ENCODE peak calls at places on chromosomes 11 and 22, in four cellular contexts. Z, A, F and W are unnamed samples.

GRCh38 chr22:30286813-30287625 is 2.3 kb downstream of the CASTOR1 start:
- DNase-seq in Z (peak), A (peak), F (peak), W (peak)

GRCh38 chr11:61776561-61777075 is 15.8 kb downstream of the TMEM258 start:
- DNase-seq in Z (peak), A (no peak), F (peak), W (peak)

GRCh38 chr11:118224512-118225180 is at the start of gene JAML:
- DNase-seq in Z (no peak), A (no peak), F (no peak), W (no peak)

GRCh38 chr22:39901519-39902146 is 749 bp downstream of the GRAP2 start:
- DNase-seq in Z (no peak), A (no peak), F (no peak), W (no peak)

GRCh38 chr22:29580200-29580810 is 608 bp downstream of the NIPSNAP1 start:
- DNase-seq in Z (no peak), A (peak), F (no peak), W (no peak)

GRCh38 chr11:34266987-34267386 is 90.8 kb downstream of the ABTB2 start:
- DNase-seq in Z (peak), A (no peak), F (no peak), W (no peak)

GRCh38 chr22:30667092-30667485 is 586 bp downstream of the DUSP18 start:
- DNase-seq in Z (peak), A (no peak), F (no peak), W (no peak)

GRCh38 chr11:78061921-78062311 is 1.7 kb upstream of the THRSP start:
- DNase-seq in Z (peak), A (no peak), F (no peak), W (no peak)

GRCh38 chr11:111938687-111939160 is 1.6 kb downstream of the DIXDC1 start:
- DNase-seq in Z (peak), A (peak), F (peak), W (no peak)

GRCh38 chr11:1478011-1478410 is 8.6 kb downstream of the MOB2 start:
- DNase-seq in Z (no peak), A (no peak), F (no peak), W (no peak)

GRCh38 chr11:29319231-29319630 is 697.6 kb downstream of the KCNA4 start:
- DNase-seq in Z (no peak), A (no peak), F (no peak), W (no peak)

GRCh38 chr11:122209619-122210377 is 93.8 kb upstream of the BLID start:
- DNase-seq in Z (peak), A (no peak), F (no peak), W (no peak)

GRCh38 chr11:94550513-94550912 is 6.8 kb downstream of the FUT4 start:
- DNase-seq in Z (no peak), A (no peak), F (no peak), W (no peak)

GRCh38 chr22:49586244-49586748 is 241.4 kb downstream of the BRD1 start:
- DNase-seq in Z (no peak), A (no peak), F (no peak), W (no peak)

GRCh38 chr11:128928400-128928799 is 14.3 kb downstream of the TP53AIP1 start:
- DNase-seq in Z (no peak), A (no peak), F (no peak), W (no peak)

GRCh38 chr11:74010306-74010981 is 1.6 kb upstream of the UCP3 start:
- DNase-seq in Z (no peak), A (no peak), F (no peak), W (no peak)

GRCh38 chr22:40187389-40187788 is 9.7 kb downstream of the TNRC6B start:
- DNase-seq in Z (no peak), A (no peak), F (no peak), W (no peak)

GRCh38 chr11:75602916-75603315 is 40.9 kb downstream of the SERPINH1 start:
- DNase-seq in Z (peak), A (no peak), F (no peak), W (no peak)

GRCh38 chr11:26048271-26048670 is 283.7 kb upstream of the ANO3 start:
- DNase-seq in Z (peak), A (no peak), F (no peak), W (no peak)

GRCh38 chr22:39530692-39531331 is 1.7 kb downstream of the RPS19BP1 start:
- DNase-seq in Z (peak), A (no peak), F (no peak), W (no peak)

GRCh38 chr11:68128682-68129327 is 7.6 kb upstream of the CHKA start:
- DNase-seq in Z (peak), A (no peak), F (no peak), W (no peak)

GRCh38 chr11:128776434-128777284 is 82.8 kb downstream of the FLI1 start:
- DNase-seq in Z (peak), A (peak), F (no peak), W (no peak)

GRCh38 chr11:128451651-128452470 is 135.5 kb downstream of the ETS1 start:
- DNase-seq in Z (peak), A (no peak), F (peak), W (no peak)

GRCh38 chr11:10975287-10975721 is 117.5 kb upstream of the ZBED5 start:
- DNase-seq in Z (no peak), A (no peak), F (peak), W (peak)

GRCh38 chr11:31450841-31451240 is 58.6 kb downstream of the IMMP1L start:
- DNase-seq in Z (no peak), A (no peak), F (no peak), W (no peak)

GRCh38 chr11:76327756-76328388 is 53.1 kb downstream of the THAP12 start:
- DNase-seq in Z (no peak), A (no peak), F (no peak), W (no peak)

GRCh38 chr22:49948958-49949913 is 11.3 kb upstream of the PIM3 start:
- DNase-seq in Z (no peak), A (no peak), F (peak), W (no peak)

GRCh38 chr11:9615031-9615451 is 41.6 kb downstream of the WEE1 start:
- DNase-seq in Z (no peak), A (peak), F (no peak), W (no peak)

GRCh38 chr11:77752518-77752917 is 68.0 kb downstream of the RSF1 start:
- DNase-seq in Z (no peak), A (no peak), F (no peak), W (no peak)

GRCh38 chr11:118305726-118306125 is 1.2 kb downstream of the CD3E start:
- DNase-seq in Z (no peak), A (no peak), F (no peak), W (no peak)

GRCh38 chr11:121112498-121113455 is 11.7 kb downstream of the TECTA start:
- DNase-seq in Z (peak), A (peak), F (peak), W (peak)

GRCh38 chr11:127114035-127114434 is 113.5 kb upstream of the KIRREL3 start:
- DNase-seq in Z (no peak), A (no peak), F (no peak), W (no peak)